ENCODE peak calls at places on chromosomes 2 and 18, in eight cellular contexts. N, R, G, Q, V, P, I and L are unnamed samples.

GRCh38 chr2:138239902-138240595 is 261.5 kb upstream of the SPOPL start:
- DNase-seq in N (no peak), R (peak), G (no peak), Q (no peak), V (no peak), P (no peak), I (no peak), L (no peak)

GRCh38 chr2:110101280-110101844 is 14.3 kb downstream of the MALL start:
- DNase-seq in N (peak), R (peak), G (peak), Q (no peak), V (no peak), P (peak), I (peak), L (no peak)

GRCh38 chr2:138021154-138021553 is 56.9 kb downstream of the HNMT start:
- DNase-seq in N (no peak), R (no peak), G (no peak), Q (no peak), V (no peak), P (no peak), I (no peak), L (no peak)

GRCh38 chr18:22169889-22170420 is 566 bp downstream of the GATA6 start:
- DNase-seq in N (no peak), R (peak), G (peak), Q (peak), V (no peak), P (peak), I (peak), L (peak)

GRCh38 chr2:219724628-219725027 is 97.2 kb downstream of the SLC4A3 start:
- DNase-seq in N (no peak), R (peak), G (no peak), Q (no peak), V (no peak), P (no peak), I (no peak), L (no peak)

GRCh38 chr18:79945118-79946042 is 6.1 kb downstream of the SLC66A2 start:
- DNase-seq in N (no peak), R (no peak), G (no peak), Q (no peak), V (no peak), P (no peak), I (no peak), L (no peak)

GRCh38 chr2:43314299-43314927 is 88.0 kb upstream of the ZFP36L2 start:
- DNase-seq in N (no peak), R (no peak), G (no peak), Q (no peak), V (no peak), P (no peak), I (no peak), L (no peak)

GRCh38 chr18:79397830-79398761 is 2.4 kb downstream of the NFATC1 start:
- DNase-seq in N (no peak), R (no peak), G (no peak), Q (no peak), V (no peak), P (peak), I (peak), L (no peak)

GRCh38 chr18:61606759-61607158 is 273.5 kb downstream of the CDH20 start:
- DNase-seq in N (peak), R (peak), G (peak), Q (no peak), V (no peak), P (peak), I (peak), L (no peak)

GRCh38 chr2:237540823-237541222 is 25.6 kb upstream of the PRLH start:
- DNase-seq in N (no peak), R (peak), G (peak), Q (no peak), V (no peak), P (peak), I (peak), L (no peak)

GRCh38 chr2:200156140-200156858 is 150.2 kb upstream of the SPATS2L start:
- DNase-seq in N (peak), R (peak), G (peak), Q (no peak), V (no peak), P (no peak), I (no peak), L (no peak)

GRCh38 chr2:234257859-234258561 is 207.5 kb downstream of the SPP2 start:
- DNase-seq in N (peak), R (peak), G (peak), Q (no peak), V (no peak), P (peak), I (no peak), L (no peak)
- TF ChIP-seq CTCF in N (peak), R (peak), G (peak), Q (no peak), V (no peak), P (no peak), I (no peak), L (no peak)

GRCh38 chr2:217893440-217893839 is 109.4 kb downstream of the TNS1 start:
- DNase-seq in N (no peak), R (no peak), G (no peak), Q (no peak), V (no peak), P (no peak), I (no peak), L (no peak)

GRCh38 chr2:217887841-217888665 is 114.7 kb downstream of the TNS1 start:
- DNase-seq in N (no peak), R (no peak), G (no peak), Q (no peak), V (no peak), P (no peak), I (peak), L (no peak)

GRCh38 chr2:217889656-217890055 is 113.1 kb downstream of the TNS1 start:
- DNase-seq in N (no peak), R (no peak), G (no peak), Q (no peak), V (no peak), P (no peak), I (no peak), L (no peak)

GRCh38 chr2:217892560-217892959 is 110.2 kb downstream of the TNS1 start:
- DNase-seq in N (no peak), R (no peak), G (no peak), Q (no peak), V (no peak), P (no peak), I (no peak), L (no peak)

GRCh38 chr2:217890445-217890844 is 112.3 kb downstream of the TNS1 start:
- DNase-seq in N (peak), R (peak), G (no peak), Q (no peak), V (no peak), P (peak), I (no peak), L (no peak)
- TF ChIP-seq CTCF in N (no peak), R (peak), G (peak), Q (no peak), V (no peak), P (peak), I (peak), L (no peak)

GRCh38 chr18:52657063-52657462 is 317.1 kb downstream of the DCC start:
- DNase-seq in N (no peak), R (no peak), G (no peak), Q (no peak), V (no peak), P (no peak), I (no peak), L (no peak)
- TF ChIP-seq CTCF in N (no peak), R (no peak), G (no peak), Q (no peak), V (no peak), P (no peak), I (no peak), L (no peak)

DNA sequence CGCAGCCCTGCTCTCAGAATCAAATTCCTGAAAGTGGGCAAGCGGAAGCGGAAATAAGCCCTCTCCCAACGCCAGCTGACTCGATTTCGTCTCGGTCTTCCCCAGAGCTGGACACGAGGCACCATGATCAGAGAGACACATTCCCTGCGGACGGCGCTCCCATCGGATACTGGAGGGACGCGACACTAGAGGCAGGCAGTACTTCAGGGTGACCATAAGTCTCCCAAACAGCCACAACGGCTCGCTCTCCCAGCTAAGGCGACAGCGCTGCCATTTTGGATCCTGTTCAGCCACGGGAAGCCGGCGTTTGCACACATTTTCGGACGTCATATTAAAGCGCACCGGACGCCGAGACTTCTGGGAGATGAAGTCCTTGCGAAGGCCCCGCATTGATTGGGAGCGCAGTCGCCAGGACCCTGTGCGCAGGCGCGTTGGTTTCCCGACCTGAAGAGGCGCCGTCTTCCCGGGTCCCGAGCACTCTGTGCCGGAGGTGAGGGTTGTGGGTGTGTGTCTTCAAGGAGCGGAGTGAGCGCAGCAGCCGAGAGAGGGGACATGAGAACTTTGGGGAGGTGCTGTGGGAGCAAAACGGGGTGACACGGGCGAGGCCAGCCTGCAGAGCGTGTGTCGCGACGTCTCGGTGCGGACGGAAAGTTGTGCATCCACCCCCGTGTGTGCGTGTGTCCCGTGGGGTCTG is at the start of gene ZNF2:
- DNase-seq in N (peak), R (peak), G (peak), Q (peak), V (peak), P (peak), I (peak), L (peak)
- TF ChIP-seq CTCF in N (no peak), R (no peak), G (peak), Q (no peak), V (no peak), P (no peak), I (peak), L (no peak)

GRCh38 chr2:185202928-185203327 is 535.7 kb upstream of the FSIP2 start:
- DNase-seq in N (no peak), R (no peak), G (no peak), Q (no peak), V (no peak), P (no peak), I (no peak), L (no peak)

GRCh38 chr2:185202416-185202815 is 536.2 kb upstream of the FSIP2 start:
- DNase-seq in N (no peak), R (no peak), G (no peak), Q (no peak), V (no peak), P (no peak), I (no peak), L (no peak)

GRCh38 chr2:185208261-185208660 is 530.3 kb upstream of the FSIP2 start:
- DNase-seq in N (no peak), R (no peak), G (peak), Q (no peak), V (no peak), P (no peak), I (no peak), L (peak)
- TF ChIP-seq CTCF in N (peak), R (no peak), G (peak), Q (no peak), V (peak), P (peak), I (no peak), L (peak)

GRCh38 chr2:221103930-221104329 is 468.2 kb downstream of the EPHA4 start:
- DNase-seq in N (no peak), R (peak), G (no peak), Q (no peak), V (no peak), P (no peak), I (peak), L (no peak)

GRCh38 chr2:221097949-221098348 is 474.2 kb downstream of the EPHA4 start:
- DNase-seq in N (no peak), R (no peak), G (no peak), Q (no peak), V (no peak), P (no peak), I (no peak), L (no peak)

GRCh38 chr2:221102896-221103688 is 469.0 kb downstream of the EPHA4 start:
- DNase-seq in N (no peak), R (no peak), G (peak), Q (no peak), V (no peak), P (no peak), I (no peak), L (no peak)

GRCh38 chr2:221097568-221097915 is 474.6 kb downstream of the EPHA4 start:
- DNase-seq in N (no peak), R (peak), G (peak), Q (no peak), V (no peak), P (no peak), I (no peak), L (no peak)

GRCh38 chr2:221100467-221101089 is 471.5 kb downstream of the EPHA4 start:
- DNase-seq in N (no peak), R (no peak), G (no peak), Q (no peak), V (no peak), P (no peak), I (no peak), L (no peak)
- TF ChIP-seq CTCF in N (no peak), R (no peak), G (no peak), Q (no peak), V (no peak), P (no peak), I (peak), L (peak)

GRCh38 chr2:175167792-175168563 is at the start of gene ATF2:
- DNase-seq in N (peak), R (peak), G (peak), Q (peak), V (peak), P (peak), I (peak), L (peak)
- TF ChIP-seq CTCF in N (no peak), R (no peak), G (no peak), Q (no peak), V (no peak), P (no peak), I (no peak), L (no peak)

DNA sequence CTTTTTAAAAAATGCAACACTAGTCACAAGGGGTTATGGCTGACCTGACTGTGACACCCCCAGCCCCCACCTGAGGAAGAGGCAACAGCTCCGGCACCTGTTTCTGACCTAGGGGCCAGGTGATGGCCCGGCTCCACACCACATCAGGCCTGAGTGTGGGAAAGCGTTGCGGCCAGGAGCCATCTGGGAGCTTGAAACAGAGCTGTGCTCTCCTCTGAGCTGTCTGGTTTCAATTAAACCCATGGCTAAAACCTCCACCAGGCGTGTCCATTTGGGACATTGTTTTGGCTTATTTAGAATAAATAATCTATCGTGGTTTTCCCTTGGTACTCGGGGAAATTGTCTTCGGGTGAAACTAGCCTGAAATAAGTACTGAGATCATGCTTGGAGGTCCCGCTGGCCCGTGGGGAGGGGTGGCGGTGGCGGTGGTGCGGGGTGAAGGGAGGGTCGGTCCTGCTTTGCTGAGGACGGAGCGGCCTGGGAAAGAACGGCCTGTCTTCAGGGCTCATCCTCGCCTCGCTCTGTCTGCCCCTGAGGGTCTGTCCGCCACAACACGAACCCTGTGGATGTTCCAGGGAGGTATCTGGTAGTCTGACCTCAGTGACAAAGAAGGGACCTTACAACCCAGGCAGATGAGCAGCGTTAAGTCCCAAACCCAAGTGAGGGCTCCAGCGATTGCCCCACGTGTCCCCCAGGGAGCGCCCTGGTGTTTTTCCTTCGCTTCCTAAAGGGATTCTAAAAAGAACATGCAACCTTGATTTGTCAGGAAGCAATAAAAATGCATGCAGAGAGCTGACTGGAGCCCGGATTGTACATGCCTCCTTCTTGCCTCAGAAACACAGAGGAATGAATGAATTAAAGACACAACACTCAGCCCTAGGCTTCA is 58.7 kb downstream of the IL1RL2 start:
- DNase-seq in N (no peak), R (peak), G (no peak), Q (no peak), V (no peak), P (peak), I (peak), L (no peak)
- TF ChIP-seq CTCF in N (no peak), R (peak), G (no peak), Q (no peak), V (no peak), P (no peak), I (no peak), L (no peak)